ENCODE peak calls at places on chromosomes 11 and 22, in six cellular contexts. One of them, this sample, is unnamed.

GRCh38 chr11:131056036-131056435 is 139.8 kb upstream of the SNX19 start:
- DNase-seq in fibroblast of lung: no peak
- DNase-seq in dorsolateral prefrontal cortex: no peak
- DNase-seq in HCT116: no peak
- DNase-seq in esophagus squamous epithelium: no peak
- DNase-seq in neural progenitor cell: no peak
- DNase-seq in this sample: no peak

GRCh38 chr11:15663778-15664218 is 549.1 kb downstream of the INSC start:
- DNase-seq in dorsolateral prefrontal cortex: no peak
- DNase-seq in esophagus squamous epithelium: no peak
- DNase-seq in fibroblast of lung: no peak
- DNase-seq in HCT116: no peak
- DNase-seq in neural progenitor cell: peak; percentile 91
- DNase-seq in this sample: no peak

GRCh38 chr22:35575116-35575748 is 34.6 kb downstream of the RASD2 start:
- DNase-seq in fibroblast of lung: no peak
- DNase-seq in neural progenitor cell: no peak
- DNase-seq in esophagus squamous epithelium: no peak
- DNase-seq in HCT116: no peak
- DNase-seq in dorsolateral prefrontal cortex: no peak
- DNase-seq in this sample: no peak

GRCh38 chr11:28899706-28900105 is 791.5 kb downstream of the METTL15 start:
- DNase-seq in fibroblast of lung: no peak
- DNase-seq in neural progenitor cell: no peak
- DNase-seq in esophagus squamous epithelium: no peak
- DNase-seq in dorsolateral prefrontal cortex: no peak
- DNase-seq in HCT116: no peak
- DNase-seq in this sample: no peak

GRCh38 chr11:34356918-34357645 is 728 bp downstream of the ABTB2 start:
- DNase-seq in dorsolateral prefrontal cortex: peak; percentile 56
- DNase-seq in neural progenitor cell: peak; percentile 73
- DNase-seq in esophagus squamous epithelium: no peak
- DNase-seq in fibroblast of lung: peak; percentile 74
- DNase-seq in HCT116: no peak
- DNase-seq in this sample: peak; percentile 63

GRCh38 chr11:64334764-64335741 is 5.0 kb upstream of the CCDC88B start:
- DNase-seq in neural progenitor cell: peak; percentile 51
- DNase-seq in fibroblast of lung: peak; percentile 97
- DNase-seq in HCT116: peak; percentile 96
- DNase-seq in esophagus squamous epithelium: no peak
- DNase-seq in dorsolateral prefrontal cortex: no peak
- DNase-seq in this sample: peak; percentile 80

GRCh38 chr11:3939211-3939610 is 83.7 kb downstream of the STIM1 start:
- DNase-seq in dorsolateral prefrontal cortex: no peak
- DNase-seq in neural progenitor cell: no peak
- DNase-seq in fibroblast of lung: peak; percentile 96
- DNase-seq in esophagus squamous epithelium: no peak
- DNase-seq in HCT116: no peak
- DNase-seq in this sample: peak; percentile 15

GRCh38 chr22:29300467-29300806 is 6.0 kb upstream of the GAS2L1 start:
- DNase-seq in fibroblast of lung: no peak
- DNase-seq in esophagus squamous epithelium: no peak
- DNase-seq in neural progenitor cell: no peak
- DNase-seq in HCT116: no peak
- DNase-seq in dorsolateral prefrontal cortex: no peak
- DNase-seq in this sample: no peak

GRCh38 chr11:13277719-13278619 is at the start of gene BMAL1:
- DNase-seq in fibroblast of lung: peak; percentile 8
- DNase-seq in dorsolateral prefrontal cortex: peak; percentile 57
- DNase-seq in HCT116: no peak
- DNase-seq in neural progenitor cell: peak; percentile 50
- DNase-seq in esophagus squamous epithelium: no peak
- DNase-seq in this sample: no peak

GRCh38 chr11:60946601-60947265 is 5.2 kb downstream of the SLC15A3 start:
- DNase-seq in HCT116: no peak
- DNase-seq in esophagus squamous epithelium: no peak
- DNase-seq in fibroblast of lung: no peak
- DNase-seq in dorsolateral prefrontal cortex: peak; percentile 28
- DNase-seq in neural progenitor cell: no peak
- DNase-seq in this sample: no peak

GRCh38 chr11:6570691-6571427 is 32.6 kb downstream of the RRP8 start:
- DNase-seq in neural progenitor cell: no peak
- DNase-seq in dorsolateral prefrontal cortex: peak; percentile 78
- DNase-seq in HCT116: no peak
- DNase-seq in esophagus squamous epithelium: no peak
- DNase-seq in fibroblast of lung: no peak
- DNase-seq in this sample: no peak

GRCh38 chr11:73539506-73540084 is 58.3 kb downstream of the FAM168A start:
- DNase-seq in HCT116: no peak
- DNase-seq in dorsolateral prefrontal cortex: no peak
- DNase-seq in fibroblast of lung: no peak
- DNase-seq in esophagus squamous epithelium: no peak
- DNase-seq in neural progenitor cell: no peak
- DNase-seq in this sample: no peak

GRCh38 chr11:90646706-90647105 is 423.9 kb upstream of the CHORDC1 start:
- DNase-seq in neural progenitor cell: no peak
- DNase-seq in HCT116: no peak
- DNase-seq in dorsolateral prefrontal cortex: no peak
- DNase-seq in fibroblast of lung: no peak
- DNase-seq in esophagus squamous epithelium: no peak
- DNase-seq in this sample: no peak

GRCh38 chr22:37186997-37187522 is 987 bp downstream of the C1QTNF6 start:
- DNase-seq in dorsolateral prefrontal cortex: no peak
- DNase-seq in fibroblast of lung: peak; percentile 18
- DNase-seq in HCT116: no peak
- DNase-seq in esophagus squamous epithelium: no peak
- DNase-seq in neural progenitor cell: no peak
- DNase-seq in this sample: no peak

GRCh38 chr11:93753241-93753640 is 11.8 kb downstream of the C11orf54 start:
- DNase-seq in esophagus squamous epithelium: no peak
- DNase-seq in neural progenitor cell: no peak
- DNase-seq in fibroblast of lung: no peak
- DNase-seq in HCT116: no peak
- DNase-seq in dorsolateral prefrontal cortex: no peak
- DNase-seq in this sample: no peak

GRCh38 chr11:9639985-9640384 is 23.9 kb upstream of the SWAP70 start:
- DNase-seq in dorsolateral prefrontal cortex: no peak
- DNase-seq in esophagus squamous epithelium: no peak
- DNase-seq in neural progenitor cell: no peak
- DNase-seq in fibroblast of lung: no peak
- DNase-seq in HCT116: no peak
- DNase-seq in this sample: no peak

GRCh38 chr11:60944504-60945294 is 7.3 kb downstream of the SLC15A3 start:
- DNase-seq in fibroblast of lung: no peak
- DNase-seq in neural progenitor cell: no peak
- DNase-seq in esophagus squamous epithelium: no peak
- DNase-seq in HCT116: no peak
- DNase-seq in dorsolateral prefrontal cortex: peak; percentile 11
- DNase-seq in this sample: no peak

GRCh38 chr11:20360650-20361049 is 2.9 kb upstream of the HTATIP2 start:
- DNase-seq in dorsolateral prefrontal cortex: no peak
- DNase-seq in esophagus squamous epithelium: no peak
- DNase-seq in neural progenitor cell: no peak
- DNase-seq in fibroblast of lung: peak; percentile 16
- DNase-seq in HCT116: no peak
- DNase-seq in this sample: no peak

GRCh38 chr11:92211576-92212167 is 12.9 kb upstream of the FAT3 start:
- DNase-seq in neural progenitor cell: peak; percentile 79
- DNase-seq in HCT116: no peak
- DNase-seq in esophagus squamous epithelium: no peak
- DNase-seq in dorsolateral prefrontal cortex: peak; percentile 66
- DNase-seq in fibroblast of lung: peak; percentile 31
- DNase-seq in this sample: peak; percentile 39

DNA sequence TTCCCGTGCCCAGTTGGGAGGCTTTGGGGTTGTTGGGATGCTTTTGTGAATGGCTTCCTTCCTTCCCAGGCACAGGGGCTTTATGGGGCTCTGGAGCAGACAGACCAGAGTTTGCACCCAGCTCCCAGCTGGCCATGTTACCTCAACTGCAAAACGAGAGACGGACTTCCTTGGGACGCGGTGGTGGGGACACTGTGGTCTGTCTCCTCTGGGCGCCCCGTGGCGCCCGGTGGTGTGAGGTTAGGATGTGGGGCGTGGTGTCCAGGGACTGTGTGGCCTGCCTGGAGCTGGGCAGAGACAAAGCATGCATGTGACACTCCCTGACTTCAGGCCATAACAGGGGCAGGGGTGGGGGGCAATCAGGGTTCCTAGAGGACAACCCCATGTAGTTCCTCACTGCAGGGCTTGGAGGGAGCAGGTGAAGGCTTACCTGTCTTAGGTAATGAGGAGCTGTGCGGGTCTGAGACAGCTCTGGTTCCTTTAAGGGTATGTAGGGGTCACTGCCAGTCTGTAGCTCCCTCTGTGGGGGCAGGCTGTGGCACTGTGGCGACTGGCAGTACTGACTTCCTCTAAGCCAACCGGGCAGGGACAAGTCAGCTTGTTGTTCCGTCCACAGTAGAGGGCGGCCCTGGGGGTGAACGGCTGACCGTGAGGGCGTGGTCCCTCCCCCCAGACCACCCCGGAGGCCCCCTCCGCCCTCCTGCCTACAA is 14.4 kb downstream of the KCNQ1 start:
- DNase-seq in fibroblast of lung: no peak
- DNase-seq in HCT116: no peak
- DNase-seq in dorsolateral prefrontal cortex: peak; percentile 40
- DNase-seq in esophagus squamous epithelium: no peak
- DNase-seq in neural progenitor cell: peak; percentile 28
- DNase-seq in this sample: no peak
- H3K27me3 ChIP-seq in fibroblast of lung: no peaks in the 10 kb centered on the region
- H3K27me3 ChIP-seq in HCT116: no peaks in the 10 kb centered on the region
- H3K27me3 ChIP-seq in dorsolateral prefrontal cortex: no peaks in the 10 kb centered on the region
- H3K27me3 ChIP-seq in esophagus squamous epithelium: no peaks in the 10 kb centered on the region
- H3K27me3 ChIP-seq in neural progenitor cell: peaks cover 56% of the 10 kb centered on the region
- H3K27me3 ChIP-seq in this sample: peaks cover 6% of the 10 kb centered on the region

GRCh38 chr11:75400110-75400865 is 970 bp downstream of the RPS3 start:
- DNase-seq in HCT116: no peak
- DNase-seq in neural progenitor cell: no peak
- DNase-seq in fibroblast of lung: no peak
- DNase-seq in dorsolateral prefrontal cortex: no peak
- DNase-seq in esophagus squamous epithelium: no peak
- DNase-seq in this sample: no peak

GRCh38 chr11:75406338-75406777 is 7.0 kb downstream of the RPS3 start:
- DNase-seq in dorsolateral prefrontal cortex: no peak
- DNase-seq in neural progenitor cell: no peak
- DNase-seq in HCT116: no peak
- DNase-seq in fibroblast of lung: peak; percentile 68
- DNase-seq in esophagus squamous epithelium: no peak
- DNase-seq in this sample: no peak

GRCh38 chr11:75402002-75402773 is 2.9 kb downstream of the RPS3 start:
- DNase-seq in HCT116: no peak
- DNase-seq in esophagus squamous epithelium: no peak
- DNase-seq in neural progenitor cell: no peak
- DNase-seq in fibroblast of lung: no peak
- DNase-seq in dorsolateral prefrontal cortex: no peak
- DNase-seq in this sample: no peak

GRCh38 chr11:75403983-75404658 is 4.8 kb downstream of the RPS3 start:
- DNase-seq in fibroblast of lung: no peak
- DNase-seq in HCT116: no peak
- DNase-seq in neural progenitor cell: no peak
- DNase-seq in dorsolateral prefrontal cortex: no peak
- DNase-seq in esophagus squamous epithelium: no peak
- DNase-seq in this sample: no peak

DNA sequence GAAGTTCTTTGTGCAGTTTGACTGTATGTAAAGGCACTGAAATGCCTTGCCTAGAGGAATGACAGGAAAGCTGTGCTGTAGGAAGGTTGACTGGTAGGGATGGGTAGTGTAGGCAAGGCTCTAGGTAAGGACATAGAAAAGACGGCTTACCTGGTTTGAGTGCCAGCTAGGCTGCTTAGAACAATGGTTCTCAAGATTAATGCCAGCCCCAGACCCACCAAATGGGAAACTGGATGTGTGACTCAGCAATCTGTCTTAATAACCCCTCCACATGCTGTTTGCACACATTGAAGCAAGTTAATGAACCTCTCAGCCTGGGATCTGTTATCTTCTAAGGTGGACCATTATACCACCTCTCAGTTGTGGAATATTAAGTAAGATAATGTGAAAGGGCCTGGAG is 3.7 kb downstream of the RPS3 start:
- DNase-seq in fibroblast of lung: no peak
- DNase-seq in neural progenitor cell: no peak
- DNase-seq in esophagus squamous epithelium: no peak
- DNase-seq in dorsolateral prefrontal cortex: no peak
- DNase-seq in HCT116: no peak
- DNase-seq in this sample: no peak
- H3K4me3 ChIP-seq in fibroblast of lung: no peak overlapping the region
- H3K4me3 ChIP-seq in neural progenitor cell: no peak overlapping the region
- H3K4me3 ChIP-seq in esophagus squamous epithelium: no peak overlapping the region
- H3K4me3 ChIP-seq in dorsolateral prefrontal cortex: no peak overlapping the region
- H3K4me3 ChIP-seq in HCT116: no peak overlapping the region
- H3K4me3 ChIP-seq in this sample: no peak overlapping the region

GRCh38 chr11:31799036-31799793 is 11.9 kb downstream of the PAX6 start:
- DNase-seq in neural progenitor cell: peak; percentile 68
- DNase-seq in fibroblast of lung: no peak
- DNase-seq in HCT116: no peak
- DNase-seq in esophagus squamous epithelium: no peak
- DNase-seq in dorsolateral prefrontal cortex: no peak
- DNase-seq in this sample: no peak

GRCh38 chr11:31799794-31800397 is 11.2 kb downstream of the PAX6 start:
- DNase-seq in HCT116: no peak
- DNase-seq in esophagus squamous epithelium: no peak
- DNase-seq in dorsolateral prefrontal cortex: no peak
- DNase-seq in neural progenitor cell: peak; percentile 27
- DNase-seq in fibroblast of lung: no peak
- DNase-seq in this sample: no peak

GRCh38 chr11:31801298-31801702 is 9.8 kb downstream of the PAX6 start:
- DNase-seq in esophagus squamous epithelium: no peak
- DNase-seq in dorsolateral prefrontal cortex: no peak
- DNase-seq in HCT116: no peak
- DNase-seq in fibroblast of lung: no peak
- DNase-seq in neural progenitor cell: peak; percentile 36
- DNase-seq in this sample: no peak

GRCh38 chr11:31802000-31802551 is 9.0 kb downstream of the PAX6 start:
- DNase-seq in fibroblast of lung: no peak
- DNase-seq in esophagus squamous epithelium: no peak
- DNase-seq in dorsolateral prefrontal cortex: no peak
- DNase-seq in neural progenitor cell: no peak
- DNase-seq in HCT116: no peak
- DNase-seq in this sample: no peak

GRCh38 chr11:31800398-31801265 is 10.5 kb downstream of the PAX6 start:
- DNase-seq in HCT116: no peak
- DNase-seq in neural progenitor cell: peak; percentile 24
- DNase-seq in dorsolateral prefrontal cortex: no peak
- DNase-seq in fibroblast of lung: no peak
- DNase-seq in esophagus squamous epithelium: no peak
- DNase-seq in this sample: no peak
- H3K27ac ChIP-seq in HCT116: no peak overlapping the region
- H3K27ac ChIP-seq in neural progenitor cell: no peak overlapping the region
- H3K27ac ChIP-seq in dorsolateral prefrontal cortex: peak overlapping the region; percentile 44
- H3K27ac ChIP-seq in fibroblast of lung: no peak overlapping the region
- H3K27ac ChIP-seq in esophagus squamous epithelium: no peak overlapping the region
- H3K27ac ChIP-seq in this sample: no peak overlapping the region

GRCh38 chr11:280762-281485 is 2.7 kb downstream of the NLRP6 start:
- DNase-seq in neural progenitor cell: no peak
- DNase-seq in fibroblast of lung: no peak
- DNase-seq in HCT116: no peak
- DNase-seq in esophagus squamous epithelium: no peak
- DNase-seq in dorsolateral prefrontal cortex: no peak
- DNase-seq in this sample: no peak
- H3K27me3 ChIP-seq in neural progenitor cell: peaks cover 8% of the 10 kb centered on the region
- H3K27me3 ChIP-seq in fibroblast of lung: peaks cover 60% of the 10 kb centered on the region
- H3K27me3 ChIP-seq in HCT116: no peaks in the 10 kb centered on the region
- H3K27me3 ChIP-seq in esophagus squamous epithelium: peaks cover 41% of the 10 kb centered on the region
- H3K27me3 ChIP-seq in dorsolateral prefrontal cortex: peaks cover 73% of the 10 kb centered on the region
- H3K27me3 ChIP-seq in this sample: peaks cover 19% of the 10 kb centered on the region

This sample was measured in SJCRH30.